ENCODE peak calls at places on chromosomes 5 and 9, in eight cellular contexts. K is adrenal gland; T is ovary; O is GM23248; D is HepG2; N is mesenchymal stem cell; F is body of pancreas; P is CD8-positive, alpha-beta memory T cell. L is an unnamed sample. For H3K36me3, the result is how much of the 10 kb centered on the place peaks cover.

GRCh38 chr9:35606138-35606504 is 1.1 kb downstream of the TESK1 start:
- DNase-seq in F (no peak), T (no peak), K (no peak), O (no peak), P (no peak), D (no peak), N (peak), L (peak)

GRCh38 chr5:15789661-15790060 is 289.7 kb downstream of the FBXL7 start:
- DNase-seq in D (no peak), O (peak), P (no peak), T (no peak), K (peak), F (no peak), N (peak), L (no peak)

GRCh38 chr9:105241356-105242043 is 3.0 kb upstream of the SLC44A1 start:
- DNase-seq in D (no peak), K (no peak), N (no peak), F (no peak), P (no peak), O (no peak), T (no peak), L (no peak)

GRCh38 chr5:102957141-102957540 is 162.8 kb downstream of the GIN1 start:
- DNase-seq in F (no peak), D (no peak), T (no peak), O (no peak), K (no peak), N (no peak), P (no peak), L (no peak)

GRCh38 chr9:128360826-128361225 is 10.3 kb upstream of the URM1 start:
- DNase-seq in O (no peak), N (no peak), P (no peak), T (no peak), F (no peak), D (no peak), K (no peak), L (no peak)

GRCh38 chr5:93887678-93888077 is 146.3 kb upstream of the POU5F2 start:
- DNase-seq in K (no peak), O (no peak), N (no peak), T (no peak), P (no peak), D (no peak), F (no peak), L (no peak)

GRCh38 chr5:134968055-134968454 is 348 bp downstream of the CATSPER3 start:
- DNase-seq in F (no peak), O (no peak), K (no peak), P (no peak), T (no peak), D (no peak), N (no peak), L (no peak)

GRCh38 chr5:74251106-74252032 is 389.2 kb downstream of the ENC1 start:
- DNase-seq in K (no peak), F (no peak), N (peak), O (peak), T (peak), D (peak), P (no peak), L (peak)

GRCh38 chr9:14585730-14586473 is 107.3 kb downstream of the ZDHHC21 start:
- DNase-seq in D (no peak), K (no peak), P (peak), O (no peak), F (no peak), N (no peak), T (no peak), L (no peak)

DNA sequence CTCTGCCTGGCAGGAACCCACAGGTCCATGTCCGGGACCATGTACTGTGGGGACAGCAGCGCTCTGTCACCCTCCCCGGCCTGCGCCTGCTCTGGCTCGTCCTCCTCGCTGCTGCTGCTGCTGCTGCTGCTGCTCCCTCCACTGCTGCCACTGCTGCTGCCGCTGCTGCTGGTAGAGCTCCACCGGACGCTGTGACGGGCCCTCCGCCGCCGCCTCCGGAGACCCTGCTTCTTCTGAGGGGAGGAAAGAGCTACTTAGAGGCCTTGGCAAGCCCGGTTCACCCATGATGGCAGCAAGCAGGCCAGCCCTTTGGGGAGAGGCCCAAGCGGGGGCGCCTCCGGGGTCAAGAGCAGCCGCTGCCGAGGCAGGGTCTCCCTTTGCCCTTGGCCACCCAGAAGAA is 10.0 kb upstream of the CARD9 start:
- DNase-seq in O (no peak), F (no peak), P (no peak), D (no peak), K (no peak), N (no peak), T (no peak), L (no peak)
- H3K36me3 ChIP-seq in O (under half), F (under half), P (under half), D (half or more), K (under half), N (half or more), T (under half), L (half or more)

GRCh38 chr9:76799481-76799880 is 35.2 kb downstream of the PCA3 start:
- DNase-seq in P (no peak), N (no peak), T (no peak), D (no peak), K (no peak), F (no peak), O (no peak), L (no peak)

GRCh38 chr9:76803083-76803482 is 38.8 kb downstream of the PCA3 start:
- DNase-seq in D (no peak), K (no peak), N (no peak), F (no peak), O (no peak), P (no peak), T (no peak), L (no peak)

GRCh38 chr9:76800901-76801300 is 36.7 kb downstream of the PCA3 start:
- DNase-seq in T (no peak), K (no peak), O (no peak), P (no peak), F (no peak), N (no peak), D (no peak), L (no peak)

GRCh38 chr9:76808636-76809035 is 44.4 kb downstream of the PCA3 start:
- DNase-seq in F (no peak), K (no peak), T (no peak), O (no peak), P (no peak), D (no peak), N (no peak), L (no peak)

GRCh38 chr9:76803762-76804161 is 39.5 kb downstream of the PCA3 start:
- DNase-seq in T (no peak), F (no peak), D (no peak), P (no peak), K (no peak), N (no peak), O (no peak), L (no peak)
- H3K36me3 ChIP-seq in T (under half), F (under half), D (under half), P (under half), K (under half), N (under half), O (under half), L (under half)

GRCh38 chr5:180086816-180087426 is 15.4 kb upstream of the RNF130 start:
- DNase-seq in F (no peak), O (no peak), P (no peak), N (no peak), D (no peak), T (no peak), K (no peak), L (no peak)

GRCh38 chr5:180083529-180084060 is 12.0 kb upstream of the RNF130 start:
- DNase-seq in F (no peak), T (no peak), O (no peak), P (no peak), K (no peak), N (no peak), D (no peak), L (no peak)

GRCh38 chr5:180085837-180086236 is 14.3 kb upstream of the RNF130 start:
- DNase-seq in P (peak), K (no peak), T (no peak), F (no peak), O (no peak), D (no peak), N (no peak), L (no peak)

GRCh38 chr5:180082633-180083420 is 11.3 kb upstream of the RNF130 start:
- DNase-seq in O (no peak), F (no peak), P (no peak), T (no peak), D (no peak), K (no peak), N (no peak), L (no peak)

GRCh38 chr5:180084638-180085561 is 13.3 kb upstream of the RNF130 start:
- DNase-seq in F (peak), N (no peak), K (peak), O (no peak), D (peak), P (no peak), T (no peak), L (no peak)
- H3K36me3 ChIP-seq in F (under half), N (under half), K (under half), O (under half), D (under half), P (under half), T (under half), L (under half)

GRCh38 chr9:109086221-109086620 is 33.5 kb downstream of the TMEM245 start:
- DNase-seq in P (no peak), K (no peak), T (no peak), F (no peak), O (peak), D (no peak), N (peak), L (no peak)

GRCh38 chr9:109088221-109088620 is 31.5 kb downstream of the TMEM245 start:
- DNase-seq in F (no peak), T (no peak), D (no peak), O (no peak), P (no peak), K (peak), N (no peak), L (no peak)

GRCh38 chr9:109083813-109084405 is 35.8 kb downstream of the TMEM245 start:
- DNase-seq in F (no peak), N (no peak), D (no peak), K (no peak), P (no peak), T (no peak), O (no peak), L (peak)

GRCh38 chr9:109085510-109085909 is 34.2 kb downstream of the TMEM245 start:
- DNase-seq in D (peak), P (no peak), K (no peak), T (no peak), N (no peak), O (no peak), F (no peak), L (no peak)

DNA sequence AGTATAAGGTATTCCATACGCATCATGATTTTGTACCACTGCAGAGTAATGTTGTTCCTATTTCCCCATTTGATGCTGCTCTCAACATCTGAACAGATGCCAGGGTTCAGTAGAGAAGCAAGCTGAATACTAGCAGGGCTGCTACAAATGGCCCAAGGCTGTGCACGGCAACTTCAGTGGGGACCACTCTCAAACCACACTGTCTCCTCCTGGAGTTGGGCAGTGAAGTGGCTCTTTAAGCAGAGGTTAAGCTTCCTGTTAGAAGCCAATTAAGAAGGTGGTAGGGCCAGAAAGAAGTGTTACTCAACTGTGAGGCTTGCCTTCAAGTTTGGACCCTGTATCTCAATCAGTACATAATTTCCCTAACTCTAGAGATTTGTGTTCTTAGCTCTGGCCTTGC is 32.0 kb downstream of the TMEM245 start:
- DNase-seq in P (no peak), T (no peak), O (no peak), N (no peak), F (no peak), K (no peak), D (no peak), L (no peak)
- H3K36me3 ChIP-seq in P (under half), T (under half), O (under half), N (under half), F (under half), K (under half), D (half or more), L (under half)

GRCh38 chr9:132099741-132100407 is 20.2 kb upstream of the MED27 start:
- DNase-seq in D (no peak), K (no peak), F (no peak), N (no peak), O (no peak), P (no peak), T (no peak), L (no peak)
- H3K36me3 ChIP-seq in D (under half), K (under half), F (under half), N (under half), O (under half), P (under half), T (under half), L (under half)

DNA sequence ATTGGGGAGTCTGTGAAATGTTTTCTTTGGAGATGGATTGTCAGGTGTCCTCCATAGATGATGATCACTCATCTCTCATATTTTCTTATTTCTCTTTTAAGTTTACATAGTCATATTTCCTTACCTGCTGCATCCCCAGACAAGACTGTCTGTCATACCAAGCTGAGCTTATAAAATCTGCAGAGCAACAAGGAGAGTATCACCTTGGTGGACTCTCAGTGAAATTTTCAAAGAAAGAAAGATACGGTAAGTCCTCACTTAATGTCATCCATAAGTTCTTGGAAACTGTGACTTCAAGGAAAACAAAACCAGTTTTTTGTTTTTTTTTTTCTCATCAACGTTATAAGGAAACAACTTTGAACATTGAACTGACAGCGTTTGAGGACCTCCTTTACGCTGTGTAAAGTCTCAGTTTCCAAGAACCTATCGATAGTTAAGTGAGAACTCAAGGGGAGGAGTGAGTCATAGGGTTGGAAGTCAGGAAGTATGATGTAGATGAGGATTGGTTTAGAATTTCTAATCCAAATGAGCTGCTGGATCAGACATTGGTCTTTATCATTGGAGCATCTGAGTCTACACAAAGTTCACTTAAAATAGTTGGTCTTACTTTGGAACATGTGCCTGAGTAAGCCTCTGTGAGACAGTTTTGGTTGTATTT is 45.5 kb downstream of the SPIN1 start:
- DNase-seq in T (no peak), P (no peak), N (peak), F (no peak), K (no peak), D (no peak), O (peak), L (peak)
- H3K36me3 ChIP-seq in T (under half), P (under half), N (under half), F (under half), K (under half), D (under half), O (under half), L (under half)

GRCh38 chr9:94178927-94179326 is 80.2 kb upstream of the ZNF169 start:
- DNase-seq in O (no peak), T (no peak), D (peak), F (no peak), K (no peak), N (no peak), P (no peak), L (no peak)
- H3K36me3 ChIP-seq in O (half or more), T (under half), D (under half), F (under half), K (under half), N (under half), P (under half), L (half or more)